ENCODE peak calls at places on chromosomes 3 and 15, in ten cellular contexts. S, A, F, G, V, T, Q, K, H and W are unnamed samples.

GRCh38 chr3:42904076-42904475 is 1.9 kb upstream of the ZNF662 start:
- DNase-seq in A (no peak), G (no peak), V (no peak), S (no peak), F (no peak), H (no peak), K (no peak), T (no peak), Q (no peak), W (no peak)

GRCh38 chr3:55002416-55002930 is 74.6 kb upstream of the LRTM1 start:
- DNase-seq in G (no peak), A (no peak), Q (no peak), V (no peak), H (no peak), S (no peak), T (no peak), F (no peak), K (no peak), W (no peak)

GRCh38 chr3:35422826-35423601 is 216.3 kb upstream of the ARPP21 start:
- DNase-seq in K (no peak), H (no peak), T (no peak), Q (no peak), F (no peak), S (no peak), A (no peak), G (no peak), V (no peak), W (no peak)

GRCh38 chr3:71752911-71753715 is 542 bp upstream of the GPR27 start:
- DNase-seq in F (peak), K (no peak), A (no peak), H (no peak), Q (no peak), G (no peak), T (no peak), V (no peak), S (no peak), W (no peak)

GRCh38 chr3:185732782-185733181 is 92.1 kb downstream of the IGF2BP2 start:
- DNase-seq in K (no peak), V (no peak), F (no peak), A (peak), H (no peak), G (no peak), S (no peak), Q (no peak), T (no peak), W (no peak)

GRCh38 chr3:192883512-192883911 is 34.1 kb downstream of the MB21D2 start:
- DNase-seq in F (no peak), V (no peak), S (no peak), T (no peak), Q (no peak), G (no peak), H (no peak), K (no peak), A (no peak), W (no peak)

GRCh38 chr3:38000965-38001455 is 10.4 kb downstream of the VILL start:
- DNase-seq in T (no peak), H (peak), S (peak), F (no peak), V (no peak), A (no peak), G (no peak), Q (no peak), K (no peak), W (no peak)

GRCh38 chr15:49242820-49243219 is 72.8 kb downstream of the GALK2 start:
- DNase-seq in K (no peak), H (no peak), S (no peak), Q (no peak), F (no peak), V (peak), A (peak), G (peak), T (no peak), W (no peak)

GRCh38 chr3:4730734-4731133 is 237.6 kb downstream of the ITPR1 start:
- DNase-seq in G (no peak), V (no peak), K (no peak), A (no peak), S (no peak), H (no peak), F (no peak), T (no peak), Q (no peak), W (no peak)
- TF ChIP-seq CTCF in G (no peak), V (no peak), K (no peak), A (no peak), S (no peak), H (no peak), F (no peak), T (no peak), Q (no peak), W (no peak)

DNA sequence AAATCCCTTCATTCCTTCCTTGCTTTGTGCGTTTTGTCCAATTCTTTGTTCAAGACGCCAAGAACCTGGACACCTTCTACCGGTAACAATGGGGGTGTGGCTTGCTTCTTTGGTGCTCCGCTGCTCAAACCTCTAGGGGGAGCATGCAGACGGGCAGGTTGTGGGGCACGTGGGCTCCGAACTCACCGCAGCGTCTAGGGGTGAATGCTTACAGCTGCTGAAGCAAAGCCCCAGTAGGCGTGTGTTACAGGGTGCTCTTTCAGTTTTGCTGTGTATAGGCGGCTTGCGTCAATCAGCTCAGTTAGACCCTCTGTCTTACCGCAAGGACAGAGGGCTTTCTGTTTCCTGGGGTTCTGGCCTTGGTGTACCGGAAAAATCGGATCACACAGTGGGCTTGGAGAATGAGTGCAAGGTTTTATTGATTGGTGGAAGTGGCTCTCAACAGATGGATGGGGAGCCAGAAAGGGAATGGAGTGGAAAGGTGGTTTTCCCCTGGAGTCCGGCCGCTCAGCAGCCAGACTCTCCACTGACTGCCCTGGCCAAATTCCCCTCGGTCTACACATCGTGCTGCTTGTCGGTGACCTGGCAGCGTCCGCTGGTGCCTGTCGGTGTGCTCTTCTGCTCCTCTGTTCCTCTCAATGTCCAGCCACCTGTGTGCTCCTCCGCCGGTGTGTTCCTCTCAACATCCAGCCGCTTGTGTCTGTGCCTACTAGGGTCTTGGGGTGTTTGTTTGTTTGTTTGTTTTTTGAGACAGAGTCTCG is 1.2 kb upstream of the LRRC34 start:
- DNase-seq in F (peak), S (peak), T (peak), Q (peak), G (no peak), H (peak), K (peak), V (no peak), A (peak), W (peak)
- TF ChIP-seq CTCF in F (peak), S (peak), T (no peak), Q (peak), G (peak), H (peak), K (peak), V (peak), A (peak), W (peak)

DNA sequence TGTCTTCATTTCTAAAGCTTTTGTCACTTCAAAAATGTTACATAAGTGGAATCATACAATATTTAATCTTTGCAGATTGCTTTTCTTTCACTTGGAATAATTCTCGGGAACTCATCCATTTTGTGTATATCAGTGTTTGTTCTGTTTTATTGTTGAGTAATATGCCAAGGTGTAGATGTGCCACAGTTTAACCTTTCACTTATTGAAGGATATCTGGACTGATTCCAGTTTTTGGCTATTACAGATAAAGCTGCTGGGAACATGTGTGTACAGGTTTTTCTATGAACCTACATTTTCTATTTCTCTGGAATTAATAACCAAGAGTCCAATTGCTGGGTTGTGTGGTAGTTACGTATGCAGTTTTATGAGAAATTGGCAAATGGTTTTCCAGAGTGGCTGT is 334.9 kb downstream of the PTPRG start:
- DNase-seq in T (no peak), G (no peak), S (no peak), A (no peak), H (no peak), V (no peak), F (no peak), Q (no peak), K (no peak), W (no peak)
- TF ChIP-seq CTCF in T (no peak), G (no peak), S (no peak), A (no peak), H (no peak), V (no peak), F (no peak), Q (no peak), K (no peak), W (no peak)

DNA sequence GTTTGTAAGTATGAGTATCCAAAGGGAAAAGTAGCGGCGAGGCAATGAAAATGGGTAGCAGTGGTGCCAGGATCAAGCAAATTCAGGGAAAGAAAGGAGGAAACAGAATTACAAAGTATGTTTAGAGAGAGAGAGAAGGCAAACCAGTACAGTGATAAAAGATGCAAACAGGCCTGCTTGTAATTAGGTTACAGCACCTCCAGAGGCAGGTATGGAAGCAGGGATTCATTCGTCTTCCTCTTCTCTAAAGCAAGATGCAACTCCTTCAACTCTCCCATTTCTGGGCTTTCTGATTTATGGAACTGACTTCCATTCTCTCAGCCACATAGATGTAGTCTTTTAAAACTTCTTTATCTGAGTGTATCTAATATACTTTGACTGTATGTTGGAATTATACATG is 68.0 kb downstream of the CRYBG3 start:
- DNase-seq in V (no peak), T (no peak), K (no peak), Q (no peak), G (no peak), A (no peak), S (no peak), H (no peak), F (no peak), W (no peak)
- TF ChIP-seq CTCF in V (no peak), T (no peak), K (no peak), Q (no peak), G (no peak), A (no peak), S (no peak), H (no peak), F (peak), W (no peak)

GRCh38 chr3:96814581-96815567 is at the start of gene EPHA6:
- DNase-seq in K (no peak), A (no peak), T (peak), G (no peak), S (no peak), H (no peak), F (peak), Q (no peak), V (no peak), W (no peak)

GRCh38 chr3:96813134-96813819 is 1.1 kb upstream of the EPHA6 start:
- DNase-seq in T (peak), S (peak), H (peak), A (peak), F (peak), Q (no peak), K (peak), V (no peak), G (peak), W (no peak)

GRCh38 chr3:96813820-96814580 is 394 bp upstream of the EPHA6 start:
- DNase-seq in G (peak), T (peak), H (peak), V (no peak), S (peak), K (peak), A (peak), Q (no peak), F (no peak), W (no peak)
- TF ChIP-seq CTCF in G (peak), T (no peak), H (no peak), V (peak), S (no peak), K (no peak), A (no peak), Q (no peak), F (peak), W (no peak)

GRCh38 chr3:11844891-11845290 is 1.8 kb downstream of the TAMM41 start:
- DNase-seq in Q (no peak), K (no peak), G (no peak), F (no peak), T (no peak), A (no peak), H (no peak), S (no peak), V (no peak), W (no peak)

GRCh38 chr3:11847035-11847394 is 330 bp upstream of the TAMM41 start:
- DNase-seq in G (no peak), T (no peak), Q (no peak), F (no peak), V (no peak), K (no peak), H (no peak), S (no peak), A (no peak), W (no peak)

GRCh38 chr3:11845661-11846060 is 1.0 kb downstream of the TAMM41 start:
- DNase-seq in H (no peak), Q (peak), G (no peak), S (peak), A (no peak), T (no peak), F (no peak), V (no peak), K (peak), W (no peak)

GRCh38 chr3:11847607-11848006 is 922 bp upstream of the TAMM41 start:
- DNase-seq in K (no peak), T (no peak), F (no peak), V (no peak), A (no peak), Q (peak), H (no peak), G (no peak), S (no peak), W (peak)

DNA sequence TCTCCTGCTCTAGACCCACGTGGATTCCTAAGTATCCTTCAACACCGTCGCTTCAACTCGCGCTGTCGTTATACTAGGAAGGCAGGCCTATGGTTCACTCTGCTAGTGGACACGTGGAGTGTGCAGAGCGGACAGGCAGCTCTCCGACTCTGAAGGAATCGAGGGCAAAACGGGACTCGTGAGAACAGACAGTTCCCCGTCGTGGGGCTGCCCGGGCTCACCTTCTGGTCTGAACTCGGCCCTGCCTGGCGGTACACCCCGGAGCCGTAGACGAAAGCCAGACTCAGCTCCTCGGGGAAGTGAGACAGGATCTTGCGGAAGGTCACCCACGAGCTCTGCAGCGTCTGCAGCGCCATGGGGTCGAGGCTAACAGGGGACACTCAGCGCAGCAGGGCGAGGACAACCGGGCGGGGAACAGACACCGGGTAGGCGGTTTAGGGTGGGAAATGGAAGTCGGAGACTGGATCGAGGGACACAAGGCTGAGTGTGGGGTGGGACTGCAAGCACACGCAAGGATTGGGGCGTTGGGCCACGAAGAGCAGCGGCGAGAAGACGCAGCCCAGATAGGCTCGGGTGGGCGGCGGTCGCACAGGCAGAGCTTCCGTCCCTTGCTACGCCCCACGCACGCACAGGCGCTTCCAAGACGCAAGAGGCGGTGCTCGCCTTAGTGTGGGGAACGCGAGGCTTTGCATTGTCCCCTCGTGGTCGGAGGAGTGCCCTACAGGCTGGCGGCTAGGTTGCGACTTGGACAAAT is at the start of gene TAMM41:
- DNase-seq in F (peak), T (peak), S (peak), K (peak), Q (peak), G (peak), A (peak), H (peak), V (peak), W (peak)
- TF ChIP-seq CTCF in F (peak), T (peak), S (peak), K (peak), Q (peak), G (peak), A (peak), H (peak), V (peak), W (peak)